ENCODE peak calls at places on chromosomes 6 and 20, in four cellular contexts. One of them, this sample, is unnamed.

GRCh38 chr6:108804976-108805375 is 43.2 kb upstream of the ARMC2 start:
- DNase-seq in H1: no peak
- DNase-seq in trophoblast cell: no peak
- DNase-seq in H9: no peak
- DNase-seq in this sample: no peak

GRCh38 chr6:84976516-84977420 is 212.4 kb upstream of the TBX18 start:
- DNase-seq in trophoblast cell: no peak
- DNase-seq in H9: no peak
- DNase-seq in H1: no peak
- DNase-seq in this sample: no peak

GRCh38 chr6:72461144-72461543 is 160.7 kb upstream of the KCNQ5 start:
- DNase-seq in H1: no peak
- DNase-seq in trophoblast cell: no peak
- DNase-seq in H9: no peak
- DNase-seq in this sample: no peak

GRCh38 chr6:4017847-4018193 is 61.1 kb downstream of the FAM217A start:
- DNase-seq in H1: no peak
- DNase-seq in trophoblast cell: no peak
- DNase-seq in H9: no peak
- DNase-seq in this sample: peak; percentile 50

GRCh38 chr6:107847844-107848802 is 24.0 kb upstream of the SCML4 start:
- DNase-seq in trophoblast cell: peak; percentile 80
- DNase-seq in H9: peak; percentile 93
- DNase-seq in H1: peak; percentile 98
- DNase-seq in this sample: peak; percentile 87

GRCh38 chr6:65818576-65818975 is 111.5 kb upstream of the EYS start:
- DNase-seq in H1: no peak
- DNase-seq in trophoblast cell: no peak
- DNase-seq in H9: no peak
- DNase-seq in this sample: no peak

GRCh38 chr6:95128439-95128838 is 448.9 kb upstream of the MANEA start:
- DNase-seq in H9: no peak
- DNase-seq in H1: no peak
- DNase-seq in trophoblast cell: no peak
- DNase-seq in this sample: no peak

GRCh38 chr6:22737331-22737730 is 168.0 kb downstream of the HDGFL1 start:
- DNase-seq in trophoblast cell: peak; percentile 7
- DNase-seq in H9: peak; percentile 71
- DNase-seq in H1: peak; percentile 70
- DNase-seq in this sample: peak; percentile 84

GRCh38 chr20:32476684-32477593 is 108.2 kb downstream of the NOL4L start:
- DNase-seq in H9: no peak
- DNase-seq in trophoblast cell: no peak
- DNase-seq in H1: no peak
- DNase-seq in this sample: no peak

GRCh38 chr20:50269111-50270033 is 78.7 kb downstream of the CEBPB start:
- DNase-seq in trophoblast cell: peak; percentile 83
- DNase-seq in H9: no peak
- DNase-seq in H1: no peak
- DNase-seq in this sample: no peak

GRCh38 chr6:83514877-83515466 is 2.6 kb downstream of the PRSS35 start:
- DNase-seq in trophoblast cell: peak; percentile 29
- DNase-seq in H1: no peak
- DNase-seq in H9: no peak
- DNase-seq in this sample: peak; percentile 68

DNA sequence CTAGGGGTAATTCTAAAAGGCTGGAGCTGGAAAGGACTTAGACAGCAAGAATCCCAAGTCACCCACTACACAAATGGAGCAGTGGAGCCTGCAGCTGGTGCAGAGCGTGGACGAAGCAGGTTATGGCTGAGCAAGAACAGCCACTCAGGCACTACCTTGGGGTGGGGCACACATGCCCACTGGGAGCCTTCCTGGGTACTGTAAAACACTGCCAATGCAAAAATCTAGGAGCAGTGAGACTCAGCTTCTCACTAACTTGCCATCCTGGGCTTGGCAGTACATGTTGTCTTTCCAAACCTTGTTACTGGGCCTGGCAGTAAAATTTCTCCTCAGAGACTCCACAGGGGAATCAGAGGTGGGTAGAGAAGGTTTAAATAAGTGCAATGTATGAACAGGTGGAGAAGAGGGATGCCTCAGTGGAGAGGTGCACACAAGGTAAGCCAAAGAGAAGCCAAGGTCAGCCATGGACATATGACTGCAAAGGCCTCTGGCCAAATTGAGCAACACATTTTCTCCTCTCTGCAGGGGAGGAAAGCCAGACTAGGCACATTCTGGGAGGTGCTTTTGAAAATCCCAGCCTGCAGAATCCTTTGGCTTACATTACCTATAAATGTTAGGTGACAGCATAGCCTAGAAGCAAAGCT is 105.6 kb downstream of the TNFRSF21 start:
- DNase-seq in trophoblast cell: peak; percentile 71
- DNase-seq in H9: no peak
- DNase-seq in H1: no peak
- DNase-seq in this sample: no peak
- H3K4ac ChIP-seq in trophoblast cell: no peak overlapping the region
- H3K4ac ChIP-seq in H9: no peak overlapping the region
- H3K4ac ChIP-seq in H1: no peak overlapping the region
- H3K4ac ChIP-seq in this sample: no peak overlapping the region

GRCh38 chr20:62744761-62745160 is 36.1 kb downstream of the NTSR1 start:
- DNase-seq in H1: no peak
- DNase-seq in trophoblast cell: no peak
- DNase-seq in H9: no peak
- DNase-seq in this sample: no peak

GRCh38 chr20:62743777-62744317 is 35.2 kb downstream of the NTSR1 start:
- DNase-seq in H1: no peak
- DNase-seq in H9: no peak
- DNase-seq in trophoblast cell: no peak
- DNase-seq in this sample: no peak

GRCh38 chr20:62742979-62743776 is 34.5 kb downstream of the NTSR1 start:
- DNase-seq in H9: no peak
- DNase-seq in trophoblast cell: no peak
- DNase-seq in H1: no peak
- DNase-seq in this sample: no peak

GRCh38 chr20:62745279-62745958 is 36.8 kb downstream of the NTSR1 start:
- DNase-seq in H1: no peak
- DNase-seq in trophoblast cell: no peak
- DNase-seq in H9: no peak
- DNase-seq in this sample: no peak

GRCh38 chr20:62745959-62746288 is 37.3 kb downstream of the NTSR1 start:
- DNase-seq in H1: no peak
- DNase-seq in H9: no peak
- DNase-seq in trophoblast cell: no peak
- DNase-seq in this sample: no peak
- H3K79me2 ChIP-seq in H1: no peaks in the 10 kb centered on the region
- H3K79me2 ChIP-seq in H9: no peaks in the 10 kb centered on the region
- H3K79me2 ChIP-seq in trophoblast cell: no peaks in the 10 kb centered on the region
- H3K79me2 ChIP-seq in this sample: no peaks in the 10 kb centered on the region

DNA sequence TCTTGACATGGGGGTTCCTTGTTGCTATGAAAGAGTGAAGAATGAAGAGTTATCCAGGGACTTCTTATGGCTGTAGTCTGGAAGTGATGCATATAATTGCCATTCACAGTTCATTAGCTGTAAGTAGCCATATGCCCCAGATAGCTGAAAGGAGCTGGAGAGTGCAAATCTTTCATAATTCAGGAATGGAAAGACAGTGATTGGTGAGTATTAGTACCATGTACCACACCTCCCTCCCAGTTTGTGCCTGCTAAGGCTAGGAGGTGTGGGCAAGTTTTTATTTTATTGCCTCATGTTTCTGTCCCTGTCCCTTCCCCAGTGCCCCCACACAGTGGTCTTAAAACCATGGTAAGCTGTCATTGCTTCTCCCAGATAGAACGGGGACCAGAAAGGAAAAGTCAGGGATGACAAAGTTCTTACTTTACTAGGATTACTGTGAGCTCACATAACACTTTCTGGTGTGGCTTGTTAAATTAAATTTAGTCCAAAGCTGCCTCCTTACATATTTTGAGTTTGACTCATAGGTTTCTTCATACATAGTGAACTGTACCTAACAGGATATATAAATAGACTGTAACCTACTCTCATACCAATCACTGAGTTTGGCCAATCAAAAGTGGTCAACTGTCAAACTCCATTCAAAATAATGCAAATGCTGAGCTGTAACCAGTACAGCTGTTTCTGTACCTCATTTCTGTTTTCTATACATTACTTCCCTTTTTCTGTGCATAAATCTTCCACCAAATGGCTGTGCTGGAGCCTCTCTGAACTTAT is 119.4 kb downstream of the RFPL4B start:
- DNase-seq in H1: no peak
- DNase-seq in trophoblast cell: no peak
- DNase-seq in H9: no peak
- DNase-seq in this sample: no peak
- H3K4ac ChIP-seq in H1: no peak overlapping the region
- H3K4ac ChIP-seq in trophoblast cell: no peak overlapping the region
- H3K4ac ChIP-seq in H9: no peak overlapping the region
- H3K4ac ChIP-seq in this sample: no peak overlapping the region

GRCh38 chr20:61514805-61515505 is 262.9 kb downstream of the CDH4 start:
- DNase-seq in trophoblast cell: no peak
- DNase-seq in H9: no peak
- DNase-seq in H1: no peak
- DNase-seq in this sample: no peak

GRCh38 chr20:61513124-61514017 is 261.3 kb downstream of the CDH4 start:
- DNase-seq in H9: no peak
- DNase-seq in H1: no peak
- DNase-seq in trophoblast cell: no peak
- DNase-seq in this sample: no peak

GRCh38 chr20:61510778-61511330 is 258.8 kb downstream of the CDH4 start:
- DNase-seq in H9: no peak
- DNase-seq in H1: no peak
- DNase-seq in trophoblast cell: no peak
- DNase-seq in this sample: peak; percentile 94

GRCh38 chr20:61514018-61514755 is 262.1 kb downstream of the CDH4 start:
- DNase-seq in trophoblast cell: no peak
- DNase-seq in H9: no peak
- DNase-seq in H1: no peak
- DNase-seq in this sample: peak; percentile 47

DNA sequence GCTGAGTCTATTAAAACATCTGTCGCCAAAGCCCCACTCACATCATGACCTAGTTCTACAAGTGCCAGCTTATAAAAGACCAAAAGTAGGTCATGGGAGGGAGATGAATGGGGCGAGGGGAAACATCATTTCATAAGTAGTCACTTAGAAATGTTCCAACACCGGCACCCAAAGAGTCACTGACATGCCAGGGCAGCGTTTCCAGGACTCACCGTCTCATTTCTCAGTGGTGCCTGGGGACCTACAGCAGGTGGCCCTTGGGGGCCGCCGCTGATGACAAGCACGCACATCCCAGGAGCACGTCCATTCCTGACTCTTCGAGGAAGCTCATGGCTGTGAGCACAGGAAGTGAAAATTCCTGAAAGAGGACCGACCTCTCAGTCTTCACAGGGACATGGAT is 260.4 kb downstream of the CDH4 start:
- DNase-seq in H9: no peak
- DNase-seq in H1: no peak
- DNase-seq in trophoblast cell: no peak
- DNase-seq in this sample: no peak
- H3K79me2 ChIP-seq in H9: no peaks in the 10 kb centered on the region
- H3K79me2 ChIP-seq in H1: no peaks in the 10 kb centered on the region
- H3K79me2 ChIP-seq in trophoblast cell: no peaks in the 10 kb centered on the region
- H3K79me2 ChIP-seq in this sample: no peaks in the 10 kb centered on the region

DNA sequence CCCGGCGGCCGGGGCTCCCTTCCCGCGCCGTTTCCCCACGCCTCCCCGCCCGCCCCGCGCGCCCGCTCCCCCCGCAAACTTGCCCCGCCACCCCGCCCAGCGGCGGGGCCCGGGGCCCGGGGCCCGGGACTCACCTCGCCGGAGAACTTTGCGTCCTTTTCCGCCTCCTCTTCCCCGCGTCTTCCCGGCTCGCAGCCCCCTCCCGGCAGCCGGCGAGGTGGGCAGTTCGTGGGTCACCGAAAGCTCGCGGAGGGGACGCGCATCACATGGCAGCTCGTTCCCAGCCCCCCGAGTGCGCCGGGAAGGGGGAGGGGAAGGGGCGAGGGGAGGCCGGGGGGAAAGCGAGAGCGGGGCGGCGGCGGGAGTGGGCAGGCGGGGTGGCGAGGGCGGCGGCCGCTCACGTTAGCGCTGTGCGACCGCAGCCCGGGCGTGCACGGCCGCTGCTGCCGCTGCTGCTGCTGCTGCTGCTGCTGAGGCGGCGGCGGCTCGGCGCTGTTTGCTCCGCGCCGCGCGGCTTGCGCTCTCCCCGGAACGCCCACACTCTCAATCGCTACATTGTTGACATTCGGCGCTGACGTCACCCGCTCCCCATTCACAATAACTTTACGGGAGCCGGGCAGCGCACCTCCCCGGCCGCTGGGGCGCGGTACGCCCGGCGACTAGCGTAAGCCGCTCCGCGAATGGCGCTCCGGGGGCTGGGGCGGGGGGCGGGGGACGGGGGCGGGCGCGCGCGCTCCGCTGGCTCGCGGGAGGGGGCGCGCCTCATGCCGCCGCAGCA is at the start of gene BACH2:
- DNase-seq in H1: peak; percentile 93
- DNase-seq in trophoblast cell: peak; percentile 48
- DNase-seq in H9: peak; percentile 91
- DNase-seq in this sample: peak; percentile 94
- H3K4ac ChIP-seq in H1: no peak within 1 kb of the TSS
- H3K4ac ChIP-seq in trophoblast cell: peak within 1 kb of the TSS; percentile 56
- H3K4ac ChIP-seq in H9: no peak within 1 kb of the TSS
- H3K4ac ChIP-seq in this sample: peak within 1 kb of the TSS; percentile 71

GRCh38 chr6:138607478-138608433 is 108.5 kb upstream of the NHSL1 start:
- DNase-seq in H9: no peak
- DNase-seq in trophoblast cell: no peak
- DNase-seq in H1: no peak
- DNase-seq in this sample: no peak

GRCh38 chr6:138605958-138606357 is 106.7 kb upstream of the NHSL1 start:
- DNase-seq in H9: no peak
- DNase-seq in H1: no peak
- DNase-seq in trophoblast cell: no peak
- DNase-seq in this sample: no peak

GRCh38 chr6:138609801-138610430 is 110.6 kb upstream of the NHSL1 start:
- DNase-seq in H1: no peak
- DNase-seq in trophoblast cell: no peak
- DNase-seq in H9: no peak
- DNase-seq in this sample: no peak

GRCh38 chr6:138610816-138611215 is 111.5 kb upstream of the NHSL1 start:
- DNase-seq in trophoblast cell: peak; percentile 51
- DNase-seq in H9: no peak
- DNase-seq in H1: no peak
- DNase-seq in this sample: peak; percentile 62

DNA sequence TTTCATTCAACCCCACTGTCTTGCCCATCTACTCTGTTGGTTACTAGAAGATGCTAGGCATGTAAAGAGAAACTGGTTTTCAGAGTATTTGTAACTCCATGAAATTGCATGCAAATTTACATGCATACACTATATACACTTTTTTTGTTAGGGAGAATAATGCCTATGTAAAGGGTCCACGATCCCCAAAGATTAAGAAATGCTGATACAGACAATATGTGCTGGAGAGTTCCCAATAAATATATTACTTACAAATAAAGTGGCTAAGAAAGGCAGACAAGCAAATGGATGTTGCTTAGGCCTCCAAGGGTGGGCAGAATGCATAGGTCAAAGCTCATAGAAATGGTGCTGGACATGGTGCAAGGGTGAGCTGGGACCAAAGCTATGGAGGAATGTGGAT is 109.6 kb upstream of the NHSL1 start:
- DNase-seq in trophoblast cell: no peak
- DNase-seq in H9: no peak
- DNase-seq in H1: no peak
- DNase-seq in this sample: no peak
- H3K79me2 ChIP-seq in trophoblast cell: no peaks in the 10 kb centered on the region
- H3K79me2 ChIP-seq in H9: no peaks in the 10 kb centered on the region
- H3K79me2 ChIP-seq in H1: no peaks in the 10 kb centered on the region
- H3K79me2 ChIP-seq in this sample: peaks cover 3% of the 10 kb centered on the region

GRCh38 chr20:52340036-52340634 is 148.6 kb upstream of the ZFP64 start:
- DNase-seq in trophoblast cell: no peak
- DNase-seq in H9: no peak
- DNase-seq in H1: no peak
- DNase-seq in this sample: peak; percentile 23
- H3K4ac ChIP-seq in trophoblast cell: no peak overlapping the region
- H3K4ac ChIP-seq in H9: no peak overlapping the region
- H3K4ac ChIP-seq in H1: no peak overlapping the region
- H3K4ac ChIP-seq in this sample: no peak overlapping the region